ENCODE peak calls at places on chromosomes 11 and 22, in four cellular contexts. R, V, L and H are unnamed samples.

GRCh38 chr22:46354176-46354992 is 18.9 kb downstream of the TRMU start:
- DNase-seq in R (peak; percentile 48), V (no peak), L (no peak), H (no peak)

GRCh38 chr11:10405858-10406592 is 49.0 kb upstream of the AMPD3 start:
- DNase-seq in R (no peak), V (peak; percentile 91), L (peak; percentile 74), H (no peak)

GRCh38 chr11:117930668-117931330 is 1.6 kb upstream of the TMPRSS13 start:
- DNase-seq in R (peak; percentile 40), V (no peak), L (no peak), H (no peak)

GRCh38 chr22:48670317-48670716 is 1157.4 kb downstream of the BRD1 start:
- DNase-seq in R (no peak), V (no peak), L (no peak), H (no peak)

GRCh38 chr11:128927683-128928336 is 14.9 kb downstream of the TP53AIP1 start:
- DNase-seq in R (no peak), V (no peak), L (no peak), H (no peak)

GRCh38 chr11:93444671-93445073 is 98.5 kb downstream of the SMCO4 start:
- DNase-seq in R (no peak), V (no peak), L (no peak), H (no peak)

GRCh38 chr22:29473001-29473400 is 7.0 kb upstream of the NEFH start:
- DNase-seq in R (no peak), V (no peak), L (no peak), H (no peak)

GRCh38 chr11:3859373-3859881 is 4.0 kb downstream of the STIM1 start:
- DNase-seq in R (no peak), V (no peak), L (no peak), H (no peak)

GRCh38 chr11:69234171-69234570 is 59.8 kb upstream of the MYEOV start:
- DNase-seq in R (no peak), V (no peak), L (no peak), H (no peak)

GRCh38 chr11:57424802-57425564 is 1.9 kb downstream of the SLC43A3 start:
- DNase-seq in R (peak; percentile 60), V (peak; percentile 86), L (peak; percentile 56), H (peak; percentile 64)

GRCh38 chr11:111069076-111069475 is 176.4 kb upstream of the POU2AF2 start:
- DNase-seq in R (no peak), V (peak; percentile 75), L (no peak), H (no peak)

GRCh38 chr11:34065505-34066203 is 14.1 kb downstream of the CAPRIN1 start:
- DNase-seq in R (no peak), V (peak; percentile 41), L (no peak), H (no peak)

GRCh38 chr11:65321076-65321475 is 6.4 kb downstream of the CDC42EP2 start:
- DNase-seq in R (no peak), V (no peak), L (no peak), H (no peak)

GRCh38 chr22:43827336-43827735 is 15.2 kb upstream of the EFCAB6 start:
- DNase-seq in R (no peak), V (no peak), L (no peak), H (no peak)

GRCh38 chr11:12800032-12800671 is 125.9 kb downstream of the TEAD1 start:
- DNase-seq in R (no peak), V (peak; percentile 40), L (no peak), H (no peak)

GRCh38 chr22:24435861-24436351 is 8.5 kb downstream of the ADORA2A start:
- DNase-seq in R (peak; percentile 39), V (no peak), L (no peak), H (no peak)

GRCh38 chr11:116312560-116313340 is 460.0 kb downstream of the BUD13 start:
- DNase-seq in R (peak; percentile 71), V (peak; percentile 25), L (no peak), H (no peak)

GRCh38 chr11:44865866-44866272 is 84.8 kb downstream of the TP53I11 start:
- DNase-seq in R (peak; percentile 45), V (no peak), L (no peak), H (no peak)
- TF ChIP-seq CTCF in R (no peak), V (no peak), L (no peak), H (no peak)

GRCh38 chr22:50144005-50144614 is 26.4 kb upstream of the PANX2 start:
- DNase-seq in R (no peak), V (no peak), L (no peak), H (no peak)
- TF ChIP-seq CTCF in R (no peak), V (no peak), L (no peak), H (no peak)

GRCh38 chr11:104819603-104820002 is 78.7 kb downstream of the CASP12 start:
- DNase-seq in R (no peak), V (no peak), L (no peak), H (no peak)

GRCh38 chr11:104826772-104827171 is 71.5 kb downstream of the CASP12 start:
- DNase-seq in R (no peak), V (no peak), L (no peak), H (no peak)

DNA sequence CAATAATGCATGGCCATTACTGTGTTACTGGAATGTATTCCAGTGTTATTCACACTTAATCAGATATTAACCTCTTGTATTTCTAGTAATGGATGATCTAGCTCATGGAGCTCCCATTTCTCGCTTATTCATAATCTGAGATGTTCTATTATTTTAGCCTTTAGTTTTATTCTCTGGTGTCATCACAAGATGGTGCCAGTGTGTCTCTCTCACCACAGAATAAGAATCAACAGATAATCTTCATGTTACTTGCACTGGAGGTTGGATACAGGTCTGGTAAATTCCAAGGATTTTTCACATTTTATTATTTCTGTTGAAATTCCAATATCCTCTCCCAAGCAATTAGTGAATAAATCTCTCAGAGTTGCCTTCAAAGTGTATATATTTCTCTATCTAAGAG is 74.6 kb downstream of the CASP12 start:
- DNase-seq in R (no peak), V (no peak), L (no peak), H (no peak)
- TF ChIP-seq CTCF in R (peak; percentile 18), V (no peak), L (no peak), H (peak; percentile 15)

GRCh38 chr11:120304526-120304925 is 20.6 kb upstream of the TLCD5 start:
- DNase-seq in R (no peak), V (no peak), L (no peak), H (no peak)

GRCh38 chr11:120308081-120308480 is 17.0 kb upstream of the TLCD5 start:
- DNase-seq in R (no peak), V (no peak), L (no peak), H (no peak)

GRCh38 chr11:120305286-120305685 is 19.8 kb upstream of the TLCD5 start:
- DNase-seq in R (no peak), V (no peak), L (no peak), H (no peak)

GRCh38 chr11:120307476-120307875 is 17.6 kb upstream of the TLCD5 start:
- DNase-seq in R (no peak), V (no peak), L (no peak), H (no peak)

GRCh38 chr11:120306519-120307242 is 18.4 kb upstream of the TLCD5 start:
- DNase-seq in R (no peak), V (peak; percentile 86), L (peak; percentile 71), H (no peak)
- TF ChIP-seq CTCF in R (peak; percentile 21), V (peak; percentile 61), L (peak; percentile 77), H (no peak)